ENCODE peak calls at places on chromosomes 13 and 19, in seven cellular contexts. One of them, this sample, is unnamed.
A peak's percentile ranks its signal among the peaks of the same experiment; 100 is the strongest.

GRCh38 chr13:53285896-53286430 is 257.4 kb downstream of the OLFM4 start:
- DNase-seq in epithelial cell of esophagus: no peak
- DNase-seq in astrocyte: no peak
- DNase-seq in cardiac muscle cell: no peak
- DNase-seq in left ventricle myocardium inferior: no peak
- DNase-seq in Caco-2: no peak
- DNase-seq in neural progenitor cell: no peak
- DNase-seq in this sample: no peak

GRCh38 chr19:16369306-16369663 is 44.7 kb downstream of the KLF2 start:
- DNase-seq in epithelial cell of esophagus: no peak
- DNase-seq in astrocyte: no peak
- DNase-seq in cardiac muscle cell: no peak
- DNase-seq in left ventricle myocardium inferior: no peak
- DNase-seq in Caco-2: no peak
- DNase-seq in neural progenitor cell: no peak
- DNase-seq in this sample: no peak

GRCh38 chr13:20116213-20116612 is 44.6 kb downstream of the GJA3 start:
- DNase-seq in epithelial cell of esophagus: no peak
- DNase-seq in astrocyte: no peak
- DNase-seq in cardiac muscle cell: no peak
- DNase-seq in left ventricle myocardium inferior: no peak
- DNase-seq in Caco-2: no peak
- DNase-seq in neural progenitor cell: no peak
- DNase-seq in this sample: no peak

GRCh38 chr19:54485846-54486245 is 12.8 kb upstream of the CDC42EP5 start:
- DNase-seq in epithelial cell of esophagus: no peak
- DNase-seq in astrocyte: no peak
- DNase-seq in cardiac muscle cell: no peak
- DNase-seq in left ventricle myocardium inferior: no peak
- DNase-seq in Caco-2: no peak
- DNase-seq in neural progenitor cell: no peak
- DNase-seq in this sample: peak; percentile 2

GRCh38 chr19:4971424-4971793 is 2.5 kb downstream of the KDM4B start:
- DNase-seq in epithelial cell of esophagus: peak; percentile 44
- DNase-seq in astrocyte: no peak
- DNase-seq in cardiac muscle cell: peak; percentile 15
- DNase-seq in left ventricle myocardium inferior: no peak
- DNase-seq in Caco-2: no peak
- DNase-seq in neural progenitor cell: no peak
- DNase-seq in this sample: peak; percentile 18

GRCh38 chr19:14480695-14481069 is 5.5 kb upstream of the PTGER1 start:
- DNase-seq in epithelial cell of esophagus: no peak
- DNase-seq in astrocyte: peak; percentile 62
- DNase-seq in cardiac muscle cell: no peak
- DNase-seq in left ventricle myocardium inferior: no peak
- DNase-seq in Caco-2: no peak
- DNase-seq in neural progenitor cell: no peak
- DNase-seq in this sample: no peak

GRCh38 chr19:5394907-5395505 is 54.4 kb upstream of the PTPRS start:
- DNase-seq in epithelial cell of esophagus: no peak
- DNase-seq in astrocyte: no peak
- DNase-seq in cardiac muscle cell: no peak
- DNase-seq in left ventricle myocardium inferior: no peak
- DNase-seq in Caco-2: no peak
- DNase-seq in neural progenitor cell: peak; percentile 90
- DNase-seq in this sample: no peak

GRCh38 chr13:24273926-24274325 is 35.5 kb upstream of the C1QTNF9 start:
- DNase-seq in epithelial cell of esophagus: no peak
- DNase-seq in astrocyte: no peak
- DNase-seq in cardiac muscle cell: no peak
- DNase-seq in left ventricle myocardium inferior: no peak
- DNase-seq in Caco-2: no peak
- DNase-seq in neural progenitor cell: no peak
- DNase-seq in this sample: no peak

GRCh38 chr13:102597029-102598015 is 536 bp downstream of the TPP2 start:
- DNase-seq in epithelial cell of esophagus: peak; percentile 6
- DNase-seq in astrocyte: peak; percentile 45
- DNase-seq in cardiac muscle cell: peak; percentile 31
- DNase-seq in left ventricle myocardium inferior: peak; percentile 16
- DNase-seq in Caco-2: peak; percentile 35
- DNase-seq in neural progenitor cell: peak; percentile 42
- DNase-seq in this sample: peak; percentile 24

GRCh38 chr13:94987081-94987480 is 274.7 kb upstream of the SOX21 start:
- DNase-seq in epithelial cell of esophagus: peak; percentile 19
- DNase-seq in astrocyte: no peak
- DNase-seq in cardiac muscle cell: peak; percentile 22
- DNase-seq in left ventricle myocardium inferior: no peak
- DNase-seq in Caco-2: no peak
- DNase-seq in neural progenitor cell: no peak
- DNase-seq in this sample: peak; percentile 52

GRCh38 chr13:28958018-28958417 is 137.9 kb downstream of the MTUS2 start:
- DNase-seq in epithelial cell of esophagus: no peak
- DNase-seq in astrocyte: no peak
- DNase-seq in cardiac muscle cell: no peak
- DNase-seq in left ventricle myocardium inferior: no peak
- DNase-seq in Caco-2: no peak
- DNase-seq in neural progenitor cell: no peak
- DNase-seq in this sample: no peak

GRCh38 chr13:24683833-24684599 is 3.8 kb downstream of the ATP12A start:
- DNase-seq in epithelial cell of esophagus: peak; percentile 48
- DNase-seq in astrocyte: no peak
- DNase-seq in cardiac muscle cell: peak; percentile 64
- DNase-seq in left ventricle myocardium inferior: peak; percentile 46
- DNase-seq in Caco-2: peak; percentile 81
- DNase-seq in neural progenitor cell: peak; percentile 88
- DNase-seq in this sample: peak; percentile 31

GRCh38 chr13:110784748-110785147 is 71.2 kb downstream of the ING1 start:
- DNase-seq in epithelial cell of esophagus: peak; percentile 6
- DNase-seq in astrocyte: no peak
- DNase-seq in cardiac muscle cell: no peak
- DNase-seq in left ventricle myocardium inferior: no peak
- DNase-seq in Caco-2: no peak
- DNase-seq in neural progenitor cell: no peak
- DNase-seq in this sample: no peak

GRCh38 chr13:73940098-73940497 is 194.1 kb downstream of the KLF12 start:
- DNase-seq in epithelial cell of esophagus: no peak
- DNase-seq in astrocyte: no peak
- DNase-seq in cardiac muscle cell: no peak
- DNase-seq in left ventricle myocardium inferior: peak; percentile 27
- DNase-seq in Caco-2: no peak
- DNase-seq in neural progenitor cell: no peak
- DNase-seq in this sample: no peak

GRCh38 chr19:36041831-36042230 is 9.2 kb upstream of the CLIP3 start:
- DNase-seq in epithelial cell of esophagus: peak; percentile 68
- DNase-seq in astrocyte: peak; percentile 74
- DNase-seq in cardiac muscle cell: peak; percentile 97
- DNase-seq in left ventricle myocardium inferior: no peak
- DNase-seq in Caco-2: peak; percentile 75
- DNase-seq in neural progenitor cell: peak; percentile 19
- DNase-seq in this sample: peak; percentile 96

GRCh38 chr13:75217949-75218348 is 264.0 kb downstream of the TBC1D4 start:
- DNase-seq in epithelial cell of esophagus: no peak
- DNase-seq in astrocyte: peak; percentile 77
- DNase-seq in cardiac muscle cell: peak; percentile 73
- DNase-seq in left ventricle myocardium inferior: no peak
- DNase-seq in Caco-2: peak; percentile 19
- DNase-seq in neural progenitor cell: peak; percentile 35
- DNase-seq in this sample: peak; percentile 49

GRCh38 chr19:53912653-53913052 is 3.6 kb downstream of the CACNG7 start:
- DNase-seq in epithelial cell of esophagus: no peak
- DNase-seq in astrocyte: no peak
- DNase-seq in cardiac muscle cell: no peak
- DNase-seq in left ventricle myocardium inferior: no peak
- DNase-seq in Caco-2: no peak
- DNase-seq in neural progenitor cell: peak; percentile 51
- DNase-seq in this sample: no peak

GRCh38 chr19:37999309-38000213 is 92.6 kb downstream of the SIPA1L3 start:
- DNase-seq in epithelial cell of esophagus: peak; percentile 67
- DNase-seq in astrocyte: peak; percentile 99
- DNase-seq in cardiac muscle cell: peak; percentile 97
- DNase-seq in left ventricle myocardium inferior: peak; percentile 66
- DNase-seq in Caco-2: no peak
- DNase-seq in neural progenitor cell: no peak
- DNase-seq in this sample: peak; percentile 99

GRCh38 chr19:38182536-38183210 is 41.3 kb downstream of the DPF1 start:
- DNase-seq in epithelial cell of esophagus: no peak
- DNase-seq in astrocyte: no peak
- DNase-seq in cardiac muscle cell: no peak
- DNase-seq in left ventricle myocardium inferior: no peak
- DNase-seq in Caco-2: no peak
- DNase-seq in neural progenitor cell: no peak
- DNase-seq in this sample: no peak

GRCh38 chr13:113151745-113152707 is 6.4 kb upstream of the PROZ start:
- DNase-seq in epithelial cell of esophagus: no peak
- DNase-seq in astrocyte: peak; percentile 54
- DNase-seq in cardiac muscle cell: peak; percentile 70
- DNase-seq in left ventricle myocardium inferior: no peak
- DNase-seq in Caco-2: no peak
- DNase-seq in neural progenitor cell: no peak
- DNase-seq in this sample: peak; percentile 64

GRCh38 chr19:6424190-6424938 is at the start of gene KHSRP:
- DNase-seq in epithelial cell of esophagus: no peak
- DNase-seq in astrocyte: no peak
- DNase-seq in cardiac muscle cell: no peak
- DNase-seq in left ventricle myocardium inferior: no peak
- DNase-seq in Caco-2: peak; percentile 36
- DNase-seq in neural progenitor cell: peak; percentile 67
- DNase-seq in this sample: no peak

GRCh38 chr19:46353730-46354528 is 7.0 kb downstream of the PPP5C start:
- DNase-seq in epithelial cell of esophagus: no peak
- DNase-seq in astrocyte: no peak
- DNase-seq in cardiac muscle cell: no peak
- DNase-seq in left ventricle myocardium inferior: no peak
- DNase-seq in Caco-2: no peak
- DNase-seq in neural progenitor cell: no peak
- DNase-seq in this sample: no peak

GRCh38 chr19:49939721-49940481 is 10.6 kb upstream of the NUP62 start:
- DNase-seq in epithelial cell of esophagus: no peak
- DNase-seq in astrocyte: no peak
- DNase-seq in cardiac muscle cell: no peak
- DNase-seq in left ventricle myocardium inferior: no peak
- DNase-seq in Caco-2: no peak
- DNase-seq in neural progenitor cell: no peak
- DNase-seq in this sample: no peak
- TF ChIP-seq CTCF in epithelial cell of esophagus: no peak
- TF ChIP-seq CTCF in astrocyte: no peak
- TF ChIP-seq CTCF in cardiac muscle cell: no peak
- TF ChIP-seq CTCF in left ventricle myocardium inferior: no peak
- TF ChIP-seq CTCF in Caco-2: no peak
- TF ChIP-seq CTCF in neural progenitor cell: peak; percentile 10
- TF ChIP-seq CTCF in this sample: no peak

DNA sequence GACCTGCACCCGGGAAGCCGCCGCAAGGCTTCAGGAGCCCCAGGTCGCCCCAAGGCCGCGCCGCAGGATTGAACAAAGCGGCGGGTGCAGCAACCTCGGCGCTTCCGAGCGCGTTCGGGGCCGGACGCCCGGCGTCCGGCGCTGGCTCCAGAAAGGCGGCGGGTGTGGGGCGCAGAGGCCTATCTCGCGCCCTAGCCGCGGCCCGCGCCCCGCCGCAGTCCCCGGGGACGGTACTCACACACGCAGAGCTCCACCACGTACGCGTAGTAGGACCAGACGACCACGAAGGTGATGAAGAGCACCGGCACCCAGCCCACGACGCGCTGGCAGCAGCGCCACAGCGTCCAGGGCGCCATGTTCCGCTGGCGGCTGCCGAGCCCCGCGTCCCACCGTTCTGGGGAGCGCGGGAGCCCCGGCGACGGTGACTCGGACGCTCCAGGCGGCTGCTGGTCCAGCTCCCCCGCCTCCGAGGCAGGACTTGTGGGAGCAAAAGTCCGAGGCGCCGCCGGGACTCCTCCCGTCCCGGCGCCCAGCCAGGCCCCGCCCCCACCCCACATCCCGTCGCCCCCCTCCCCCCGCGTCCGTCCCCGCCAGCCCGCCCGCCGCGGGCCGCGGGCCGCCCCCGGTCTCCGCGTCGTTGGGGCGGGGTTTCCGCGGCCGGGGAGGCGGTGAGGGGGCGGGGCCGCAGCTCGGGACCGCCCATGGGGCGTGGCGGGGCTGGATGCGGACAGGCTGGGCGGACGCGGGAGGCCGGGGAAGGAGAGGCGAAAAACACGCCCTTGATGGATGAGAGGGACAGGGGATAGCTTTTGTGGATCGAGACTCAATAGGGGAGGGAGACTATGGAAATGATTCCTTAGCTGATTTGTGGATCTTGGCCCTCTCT is at the start of gene ZDHHC20:
- DNase-seq in epithelial cell of esophagus: peak; percentile 83
- DNase-seq in astrocyte: peak; percentile 57
- DNase-seq in cardiac muscle cell: peak; percentile 89
- DNase-seq in left ventricle myocardium inferior: peak; percentile 92
- DNase-seq in Caco-2: peak; percentile 96
- DNase-seq in neural progenitor cell: peak; percentile 94
- DNase-seq in this sample: peak; percentile 84
- H3K4me3 ChIP-seq in epithelial cell of esophagus: peak within 1 kb of the TSS; percentile 80
- H3K4me3 ChIP-seq in astrocyte: peak within 1 kb of the TSS; percentile 86
- H3K4me3 ChIP-seq in cardiac muscle cell: peak within 1 kb of the TSS; percentile 82
- H3K4me3 ChIP-seq in left ventricle myocardium inferior: peak within 1 kb of the TSS; percentile 98
- H3K4me3 ChIP-seq in Caco-2: peak within 1 kb of the TSS; percentile 100
- H3K4me3 ChIP-seq in neural progenitor cell: peak within 1 kb of the TSS; percentile 100
- H3K4me3 ChIP-seq in this sample: peak within 1 kb of the TSS; percentile 82

GRCh38 chr13:91017031-91017668 is 330.3 kb upstream of the MIR17HG start:
- DNase-seq in epithelial cell of esophagus: peak; percentile 61
- DNase-seq in astrocyte: peak; percentile 8
- DNase-seq in cardiac muscle cell: peak; percentile 58
- DNase-seq in left ventricle myocardium inferior: no peak
- DNase-seq in Caco-2: peak; percentile 71
- DNase-seq in neural progenitor cell: peak; percentile 66
- DNase-seq in this sample: peak; percentile 46
- TF ChIP-seq CTCF in epithelial cell of esophagus: peak; percentile 82
- TF ChIP-seq CTCF in astrocyte: peak; percentile 82
- TF ChIP-seq CTCF in cardiac muscle cell: peak; percentile 84
- TF ChIP-seq CTCF in left ventricle myocardium inferior: peak; percentile 70
- TF ChIP-seq CTCF in Caco-2: peak; percentile 87
- TF ChIP-seq CTCF in neural progenitor cell: peak; percentile 97
- TF ChIP-seq CTCF in this sample: peak; percentile 65

GRCh38 chr19:2495651-2496316 is 19.9 kb downstream of the GADD45B start:
- DNase-seq in epithelial cell of esophagus: no peak
- DNase-seq in astrocyte: no peak
- DNase-seq in cardiac muscle cell: peak; percentile 47
- DNase-seq in left ventricle myocardium inferior: no peak
- DNase-seq in Caco-2: no peak
- DNase-seq in neural progenitor cell: no peak
- DNase-seq in this sample: peak; percentile 71

GRCh38 chr19:2494447-2495129 is 18.7 kb downstream of the GADD45B start:
- DNase-seq in epithelial cell of esophagus: peak; percentile 67
- DNase-seq in astrocyte: peak; percentile 71
- DNase-seq in cardiac muscle cell: peak; percentile 88
- DNase-seq in left ventricle myocardium inferior: peak; percentile 83
- DNase-seq in Caco-2: no peak
- DNase-seq in neural progenitor cell: peak; percentile 75
- DNase-seq in this sample: peak; percentile 92

GRCh38 chr19:2492870-2493269 is 16.9 kb downstream of the GADD45B start:
- DNase-seq in epithelial cell of esophagus: no peak
- DNase-seq in astrocyte: no peak
- DNase-seq in cardiac muscle cell: no peak
- DNase-seq in left ventricle myocardium inferior: no peak
- DNase-seq in Caco-2: no peak
- DNase-seq in neural progenitor cell: no peak
- DNase-seq in this sample: no peak

GRCh38 chr19:2495130-2495641 is 19.3 kb downstream of the GADD45B start:
- DNase-seq in epithelial cell of esophagus: peak; percentile 66
- DNase-seq in astrocyte: no peak
- DNase-seq in cardiac muscle cell: peak; percentile 70
- DNase-seq in left ventricle myocardium inferior: peak; percentile 83
- DNase-seq in Caco-2: no peak
- DNase-seq in neural progenitor cell: peak; percentile 21
- DNase-seq in this sample: peak; percentile 73

GRCh38 chr19:2494084-2494446 is 18.1 kb downstream of the GADD45B start:
- DNase-seq in epithelial cell of esophagus: peak; percentile 51
- DNase-seq in astrocyte: peak; percentile 82
- DNase-seq in cardiac muscle cell: peak; percentile 49
- DNase-seq in left ventricle myocardium inferior: no peak
- DNase-seq in Caco-2: no peak
- DNase-seq in neural progenitor cell: no peak
- DNase-seq in this sample: peak; percentile 83
- H3K4me3 ChIP-seq in epithelial cell of esophagus: no peak overlapping the region
- H3K4me3 ChIP-seq in astrocyte: peak overlapping the region; percentile 59
- H3K4me3 ChIP-seq in cardiac muscle cell: no peak overlapping the region
- H3K4me3 ChIP-seq in left ventricle myocardium inferior: peak overlapping the region; percentile 74
- H3K4me3 ChIP-seq in Caco-2: peak overlapping the region; percentile 33
- H3K4me3 ChIP-seq in neural progenitor cell: peak overlapping the region; percentile 56
- H3K4me3 ChIP-seq in this sample: peak overlapping the region; percentile 49